ENCODE peak calls at places on chromosomes 12 and 14, in four cellular contexts. O is esophagus squamous epithelium, P is NCI-H1694, I is GM13976. S is an unnamed sample.

GRCh38 chr14:33900706-33901105 is 50.2 kb downstream of the EGLN3 start:
- DNase-seq in P (no peak), I (no peak), O (no peak), S (no peak)

GRCh38 chr12:39612250-39612649 is 7.4 kb downstream of the ABCD2 start:
- DNase-seq in O (no peak), P (no peak), I (no peak), S (no peak)

GRCh38 chr14:69667938-69668336 is 56.5 kb downstream of the SUSD6 start:
- DNase-seq in I (no peak), O (no peak), P (no peak), S (no peak)

GRCh38 chr14:76955575-76956252 is 72.8 kb downstream of the IRF2BPL start:
- DNase-seq in P (no peak), I (peak; percentile 63), O (no peak), S (no peak)

GRCh38 chr12:2332947-2333346 is 280.2 kb downstream of the CACNA1C start:
- DNase-seq in P (no peak), O (no peak), I (no peak), S (no peak)

GRCh38 chr12:58066296-58066695 is 124.9 kb downstream of the ATP23 start:
- DNase-seq in P (no peak), O (no peak), I (no peak), S (no peak)

GRCh38 chr12:10501031-10501430 is 4.7 kb upstream of the EIF2S3B start:
- DNase-seq in P (no peak), O (no peak), I (no peak), S (no peak)

GRCh38 chr12:104280703-104281458 is 22.7 kb upstream of the EID3 start:
- DNase-seq in P (no peak), O (no peak), I (no peak), S (peak; percentile 59)

GRCh38 chr12:94745562-94745961 is 95.2 kb upstream of the TMCC3 start:
- DNase-seq in I (no peak), O (no peak), P (no peak), S (no peak)

GRCh38 chr14:52068741-52069616 is at the start of gene NID2:
- DNase-seq in O (no peak), I (peak; percentile 69), P (no peak), S (no peak)

GRCh38 chr12:6946033-6946919 is 2.5 kb downstream of the C12orf57 start:
- DNase-seq in I (peak; percentile 84), O (no peak), P (no peak), S (no peak)

GRCh38 chr14:67359319-67359774 is 257 bp downstream of the ATP6V1D start:
- DNase-seq in P (no peak), O (no peak), I (no peak), S (no peak)

GRCh38 chr12:102527256-102527720 is 46.9 kb upstream of the IGF1 start:
- DNase-seq in I (no peak), P (no peak), O (no peak), S (no peak)

GRCh38 chr14:92679246-92679645 is 69.2 kb downstream of the LGMN start:
- DNase-seq in O (no peak), P (no peak), I (no peak), S (no peak)

GRCh38 chr14:103543140-103543539 is 14.1 kb downstream of the TRMT61A start:
- DNase-seq in P (no peak), I (no peak), O (no peak), S (no peak)

GRCh38 chr12:127081058-127081457 is 1185.9 kb upstream of the TMEM132C start:
- DNase-seq in O (no peak), P (no peak), I (no peak), S (no peak)

GRCh38 chr14:85058170-85058569 is 471.8 kb upstream of the FLRT2 start:
- DNase-seq in I (no peak), O (no peak), P (no peak), S (no peak)

GRCh38 chr14:102317564-102318248 is 1.8 kb upstream of the ZNF839 start:
- DNase-seq in O (no peak), P (peak; percentile 98), I (peak; percentile 17), S (no peak)

GRCh38 chr14:76371066-76371465 is 4.9 kb upstream of the ESRRB start:
- DNase-seq in P (no peak), I (no peak), O (no peak), S (no peak)

GRCh38 chr14:64724578-64724930 is 20.3 kb downstream of the PLEKHG3 start:
- DNase-seq in O (no peak), I (no peak), P (no peak), S (no peak)

S was measured in SIG-M5.